ENCODE peak calls at places on chromosomes 4 and X, in four cellular contexts. One of them, this sample, is unnamed.

GRCh38 chr4:30903493-30903892 is 183.3 kb downstream of the PCDH7 start:
- DNase-seq in H1: no peak
- DNase-seq in K562: no peak
- DNase-seq in GM12891: no peak
- DNase-seq in this sample: no peak

GRCh38 chrX:118519411-118520205 is 24.0 kb downstream of the DOCK11 start:
- DNase-seq in K562: no peak
- DNase-seq in H1: no peak
- DNase-seq in GM12891: no peak
- DNase-seq in this sample: no peak

GRCh38 chrX:85112270-85112669 is 108.6 kb downstream of the APOOL start:
- DNase-seq in H1: no peak
- DNase-seq in GM12891: no peak
- DNase-seq in K562: no peak
- DNase-seq in this sample: no peak

GRCh38 chrX:4710618-4711433 is 997.4 kb upstream of the PRKX start:
- DNase-seq in GM12891: no peak
- DNase-seq in H1: no peak
- DNase-seq in K562: no peak
- DNase-seq in this sample: no peak

GRCh38 chrX:31223817-31224216 is 152.0 kb upstream of the FTHL17 start:
- DNase-seq in H1: no peak
- DNase-seq in GM12891: no peak
- DNase-seq in K562: no peak
- DNase-seq in this sample: no peak

GRCh38 chr4:879730-880079 is 52.4 kb downstream of the GAK start:
- DNase-seq in H1: no peak
- DNase-seq in GM12891: no peak
- DNase-seq in K562: no peak
- DNase-seq in this sample: no peak

GRCh38 chrX:153967536-153968214 is 3.9 kb downstream of the HCFC1 start:
- DNase-seq in H1: no peak
- DNase-seq in GM12891: no peak
- DNase-seq in K562: no peak
- DNase-seq in this sample: no peak

GRCh38 chr4:951594-952468 is 19.6 kb downstream of the TMEM175 start:
- DNase-seq in GM12891: no peak
- DNase-seq in K562: no peak
- DNase-seq in H1: no peak
- DNase-seq in this sample: no peak

GRCh38 chr4:84070293-84070692 is 428.8 kb downstream of the NKX6-1 start:
- DNase-seq in H1: no peak
- DNase-seq in K562: no peak
- DNase-seq in GM12891: no peak
- DNase-seq in this sample: no peak

GRCh38 chrX:47501226-47502071 is 18.4 kb upstream of the ZNF41 start:
- DNase-seq in H1: no peak
- DNase-seq in K562: no peak
- DNase-seq in GM12891: no peak
- DNase-seq in this sample: no peak

GRCh38 chr4:113146876-113147358 is 97.5 kb downstream of the ANK2 start:
- DNase-seq in K562: no peak
- DNase-seq in H1: no peak
- DNase-seq in GM12891: no peak
- DNase-seq in this sample: no peak

GRCh38 chr4:93183589-93183988 is 645.0 kb upstream of the ATOH1 start:
- DNase-seq in K562: no peak
- DNase-seq in H1: no peak
- DNase-seq in GM12891: no peak
- DNase-seq in this sample: no peak
- TF ChIP-seq TAF1 in K562: no peak
- TF ChIP-seq TAF1 in H1: no peak
- TF ChIP-seq TAF1 in GM12891: no peak
- TF ChIP-seq TAF1 in this sample: no peak

GRCh38 chrX:107677501-107677901 is 49.2 kb downstream of the PRPS1 start:
- DNase-seq in GM12891: no peak
- DNase-seq in K562: no peak
- DNase-seq in H1: no peak
- DNase-seq in this sample: no peak

GRCh38 chrX:107675823-107676555 is 47.7 kb downstream of the PRPS1 start:
- DNase-seq in GM12891: no peak
- DNase-seq in H1: no peak
- DNase-seq in K562: no peak
- DNase-seq in this sample: no peak

GRCh38 chrX:107676559-107677378 is 48.5 kb downstream of the PRPS1 start:
- DNase-seq in GM12891: no peak
- DNase-seq in K562: peak; percentile 68
- DNase-seq in H1: no peak
- DNase-seq in this sample: no peak

GRCh38 chrX:107677909-107678308 is 49.6 kb downstream of the PRPS1 start:
- DNase-seq in H1: no peak
- DNase-seq in GM12891: no peak
- DNase-seq in K562: no peak
- DNase-seq in this sample: no peak

DNA sequence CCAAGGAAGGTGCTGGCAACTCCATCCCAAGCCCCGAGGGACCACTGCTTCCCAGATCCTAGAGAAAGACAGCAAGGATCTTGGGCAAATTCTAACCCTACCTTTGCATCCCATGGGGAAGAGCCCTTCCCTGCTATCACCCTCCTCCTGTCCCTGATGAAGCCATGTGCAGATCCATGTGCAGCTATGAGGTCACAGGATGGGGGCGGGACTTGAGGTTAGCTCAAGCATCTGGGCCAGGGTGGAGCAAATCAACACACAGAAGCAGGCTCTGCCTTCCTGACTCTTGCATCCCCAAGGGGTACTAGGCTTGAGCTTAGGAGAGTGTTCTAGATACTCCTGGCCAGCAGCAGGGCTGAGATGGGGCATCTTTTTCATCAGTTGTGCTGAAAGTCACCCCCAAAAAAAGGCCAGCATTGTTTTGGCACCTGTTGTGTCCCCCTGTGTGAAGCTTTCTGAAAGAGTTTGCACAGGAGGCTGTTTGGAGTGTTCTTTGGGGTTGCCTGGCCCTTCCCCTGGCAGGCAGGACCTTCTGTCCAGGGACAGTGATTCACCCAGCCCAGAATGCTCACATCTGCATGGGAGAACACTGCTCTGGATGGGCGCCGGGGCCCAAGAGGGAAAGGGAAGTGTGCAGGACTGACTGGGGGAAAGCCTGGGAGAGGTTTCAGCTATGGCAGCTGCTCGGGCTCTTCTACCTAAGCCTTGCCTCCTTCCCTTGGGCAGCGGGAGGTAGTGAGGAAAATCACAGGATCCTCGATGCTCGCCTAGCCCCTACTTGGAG is 50.8 kb downstream of the PRPS1 start:
- DNase-seq in GM12891: no peak
- DNase-seq in K562: peak; percentile 31
- DNase-seq in H1: no peak
- DNase-seq in this sample: no peak
- TF ChIP-seq POLR2A in GM12891: no peak
- TF ChIP-seq POLR2A in K562: no peak
- TF ChIP-seq POLR2A in H1: no peak
- TF ChIP-seq POLR2A in this sample: no peak

DNA sequence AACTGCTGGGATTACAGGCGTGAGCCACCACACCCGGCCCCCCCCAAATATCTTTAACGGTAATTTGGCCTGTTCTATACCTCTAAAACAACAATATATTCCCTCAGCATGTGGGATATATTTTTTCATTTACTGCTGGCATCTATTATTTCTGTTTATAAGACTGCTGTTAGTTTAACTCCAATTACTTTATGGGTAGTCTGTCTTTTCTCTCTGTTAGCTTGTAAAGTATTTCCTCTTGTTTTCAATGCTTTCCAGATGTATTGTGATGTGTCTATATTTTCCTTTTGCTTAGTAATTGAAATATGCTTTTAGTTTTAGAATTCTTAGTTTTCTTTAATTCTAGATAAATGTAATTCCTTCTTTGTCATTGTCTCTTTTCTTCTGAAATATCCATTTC is 445.8 kb downstream of the ANKRD50 start:
- DNase-seq in H1: no peak
- DNase-seq in GM12891: no peak
- DNase-seq in K562: no peak
- DNase-seq in this sample: no peak
- TF ChIP-seq POLR2AphosphoS5 in H1: no peak
- TF ChIP-seq POLR2AphosphoS5 in GM12891: no peak
- TF ChIP-seq POLR2AphosphoS5 in K562: no peak
- TF ChIP-seq POLR2AphosphoS5 in this sample: no peak

GRCh38 chr4:26860922-26861433 is 337 bp downstream of the STIM2 start:
- DNase-seq in H1: peak; percentile 73
- DNase-seq in K562: no peak
- DNase-seq in GM12891: peak; percentile 20
- DNase-seq in this sample: peak; percentile 21
- TF ChIP-seq TAF1 in H1: no peak
- TF ChIP-seq TAF1 in K562: no peak
- TF ChIP-seq TAF1 in GM12891: no peak
- TF ChIP-seq TAF1 in this sample: no peak

GRCh38 chrX:63919081-63919480 is 134.1 kb upstream of the ARHGEF9 start:
- DNase-seq in GM12891: no peak
- DNase-seq in K562: no peak
- DNase-seq in H1: no peak
- DNase-seq in this sample: no peak
- TF ChIP-seq POLR2A in GM12891: no peak
- TF ChIP-seq POLR2A in K562: no peak
- TF ChIP-seq POLR2A in H1: no peak
- TF ChIP-seq POLR2A in this sample: no peak

GRCh38 chr4:126956192-126956897 is 676.4 kb upstream of the INTU start:
- DNase-seq in GM12891: no peak
- DNase-seq in H1: no peak
- DNase-seq in K562: peak; percentile 19
- DNase-seq in this sample: no peak
- TF ChIP-seq POLR2AphosphoS5 in GM12891: no peak
- TF ChIP-seq POLR2AphosphoS5 in H1: no peak
- TF ChIP-seq POLR2AphosphoS5 in K562: no peak
- TF ChIP-seq POLR2AphosphoS5 in this sample: no peak

This sample was measured in GM12892.